ENCODE peak calls at places on chromosomes 6 and 20, in five cellular contexts. A, F, R, I and Z are unnamed samples.

GRCh38 chr6:145903356-145904102 is 60.6 kb downstream of the SHPRH start:
- DNase-seq in A (no peak), F (no peak), R (no peak), I (no peak), Z (no peak)

GRCh38 chr6:115882174-115882573 is 178.5 kb downstream of the FRK start:
- DNase-seq in A (no peak), F (no peak), R (no peak), I (no peak), Z (no peak)

GRCh38 chr6:151096255-151096612 is 143.5 kb upstream of the AKAP12 start:
- DNase-seq in A (no peak), F (no peak), R (no peak), I (no peak), Z (no peak)

GRCh38 chr20:13554706-13555105 is 84.0 kb downstream of the TASP1 start:
- DNase-seq in A (no peak), F (no peak), R (no peak), I (no peak), Z (no peak)

GRCh38 chr6:40075051-40075445 is 140.8 kb upstream of the MOCS1 start:
- DNase-seq in A (no peak), F (no peak), R (no peak), I (no peak), Z (no peak)

GRCh38 chr6:156719395-156719719 is 57.8 kb upstream of the ARID1B start:
- DNase-seq in A (no peak), F (no peak), R (no peak), I (peak; percentile 46), Z (no peak)

GRCh38 chr20:37392441-37393195 is 46.7 kb downstream of the SRC start:
- DNase-seq in A (peak; percentile 71), F (peak; percentile 64), R (no peak), I (no peak), Z (no peak)

GRCh38 chr6:47146426-47147174 is 104.5 kb upstream of the ADGRF1 start:
- DNase-seq in A (no peak), F (no peak), R (no peak), I (no peak), Z (no peak)

GRCh38 chr6:42326248-42326647 is 108.6 kb upstream of the MRPS10 start:
- DNase-seq in A (no peak), F (no peak), R (no peak), I (no peak), Z (no peak)

GRCh38 chr20:63740070-63740500 is 509 bp downstream of the SLC2A4RG start:
- DNase-seq in A (peak; percentile 87), F (peak; percentile 76), R (no peak), I (peak; percentile 52), Z (peak; percentile 44)

GRCh38 chr6:73798592-73798991 is 102.6 kb downstream of the CD109 start:
- DNase-seq in A (no peak), F (no peak), R (no peak), I (peak; percentile 14), Z (no peak)

GRCh38 chr20:45886590-45887345 is 654 bp downstream of the SPATA25 start:
- DNase-seq in A (no peak), F (no peak), R (no peak), I (no peak), Z (no peak)

GRCh38 chr6:14673201-14673600 is 555.6 kb downstream of the CD83 start:
- DNase-seq in A (no peak), F (no peak), R (no peak), I (no peak), Z (no peak)

GRCh38 chr6:62371395-62371794 is 85.4 kb upstream of the KHDRBS2 start:
- DNase-seq in A (no peak), F (no peak), R (no peak), I (no peak), Z (no peak)

GRCh38 chr20:2101057-2101934 is at the start of gene STK35:
- DNase-seq in A (peak; percentile 87), F (peak; percentile 72), R (no peak), I (peak; percentile 85), Z (no peak)

GRCh38 chr6:163179061-163179460 is 235.5 kb upstream of the QKI start:
- DNase-seq in A (no peak), F (no peak), R (no peak), I (no peak), Z (no peak)

GRCh38 chr6:140979642-140980091 is 1153.1 kb upstream of the GJE1 start:
- DNase-seq in A (no peak), F (no peak), R (no peak), I (no peak), Z (no peak)

GRCh38 chr6:151067684-151068596 is 171.8 kb upstream of the AKAP12 start:
- DNase-seq in A (no peak), F (no peak), R (peak; percentile 58), I (peak; percentile 40), Z (no peak)

GRCh38 chr6:107185570-107185969 is 70.3 kb upstream of the BEND3 start:
- DNase-seq in A (peak; percentile 41), F (peak; percentile 21), R (no peak), I (no peak), Z (no peak)

GRCh38 chr6:82458147-82458546 is 94.5 kb downstream of the TPBG start:
- DNase-seq in A (no peak), F (no peak), R (no peak), I (no peak), Z (no peak)

GRCh38 chr6:4449409-4449808 is 314.0 kb upstream of the ECI2 start:
- DNase-seq in A (no peak), F (no peak), R (no peak), I (no peak), Z (no peak)

GRCh38 chr6:161395832-161396231 is 122.0 kb upstream of the AGPAT4 start:
- DNase-seq in A (no peak), F (no peak), R (no peak), I (no peak), Z (no peak)

GRCh38 chr6:168004023-168004422 is 6.6 kb downstream of the KIF25 start:
- DNase-seq in A (no peak), F (no peak), R (no peak), I (no peak), Z (no peak)

GRCh38 chr6:107658920-107659879 is 164.9 kb downstream of the SCML4 start:
- DNase-seq in A (no peak), F (no peak), R (no peak), I (no peak), Z (peak; percentile 63)

GRCh38 chr6:119204744-119205143 is 126.3 kb upstream of the FAM184A start:
- DNase-seq in A (no peak), F (no peak), R (no peak), I (no peak), Z (no peak)

GRCh38 chr6:119205911-119206617 is 127.6 kb upstream of the FAM184A start:
- DNase-seq in A (no peak), F (no peak), R (no peak), I (no peak), Z (no peak)

GRCh38 chr6:119209452-119210205 is 131.2 kb upstream of the FAM184A start:
- DNase-seq in A (no peak), F (no peak), R (no peak), I (no peak), Z (no peak)

GRCh38 chr6:119207973-119208725 is 129.7 kb upstream of the FAM184A start:
- DNase-seq in A (no peak), F (no peak), R (no peak), I (no peak), Z (no peak)

DNA sequence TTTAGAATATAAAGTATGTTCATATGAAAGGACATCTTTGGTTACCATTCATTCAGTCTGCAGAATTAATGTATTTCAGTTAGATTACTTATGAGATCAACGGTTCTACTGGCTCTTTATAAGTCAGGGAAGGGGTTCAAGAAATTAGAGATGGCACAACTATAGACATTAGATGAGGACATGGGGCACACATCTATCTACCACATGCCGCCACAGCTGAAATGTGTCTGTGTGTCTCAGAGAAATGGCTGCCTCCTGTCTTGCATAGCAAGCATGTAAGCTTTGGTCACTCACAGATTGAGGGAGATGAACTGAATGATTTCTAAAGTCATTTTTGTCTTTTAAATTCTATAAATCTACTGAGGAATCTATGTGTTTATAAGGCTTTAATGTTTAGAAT is 128.9 kb upstream of the FAM184A start:
- DNase-seq in A (no peak), F (no peak), R (no peak), I (no peak), Z (no peak)
- TF ChIP-seq EP300 in A (no peak), F (no peak), R (no peak), I (no peak), Z (no peak)

GRCh38 chr6:51633424-51633823 is 454.0 kb downstream of the PKHD1 start:
- DNase-seq in A (no peak), F (no peak), R (no peak), I (no peak), Z (no peak)

GRCh38 chr6:51626391-51626790 is 461.0 kb downstream of the PKHD1 start:
- DNase-seq in A (no peak), F (no peak), R (no peak), I (no peak), Z (no peak)

GRCh38 chr6:51630011-51630410 is 457.4 kb downstream of the PKHD1 start:
- DNase-seq in A (no peak), F (no peak), R (no peak), I (no peak), Z (no peak)
- H3K4me3 ChIP-seq in A (no peak overlapping the region), F (no peak overlapping the region), R (no peak overlapping the region), I (no peak overlapping the region), Z (no peak overlapping the region)

GRCh38 chr6:128527375-128527774 is 7.0 kb upstream of the PTPRK start:
- DNase-seq in A (no peak), F (no peak), R (no peak), I (no peak), Z (no peak)

GRCh38 chr6:128532827-128533226 is 12.4 kb upstream of the PTPRK start:
- DNase-seq in A (no peak), F (no peak), R (no peak), I (no peak), Z (no peak)

GRCh38 chr6:128528241-128528640 is 7.8 kb upstream of the PTPRK start:
- DNase-seq in A (no peak), F (no peak), R (no peak), I (no peak), Z (no peak)

GRCh38 chr6:128531696-128532095 is 11.3 kb upstream of the PTPRK start:
- DNase-seq in A (no peak), F (no peak), R (no peak), I (no peak), Z (no peak)

GRCh38 chr6:128532110-128532509 is 11.7 kb upstream of the PTPRK start:
- DNase-seq in A (no peak), F (no peak), R (no peak), I (no peak), Z (no peak)
- TF ChIP-seq EP300 in A (no peak), F (no peak), R (no peak), I (no peak), Z (no peak)

DNA sequence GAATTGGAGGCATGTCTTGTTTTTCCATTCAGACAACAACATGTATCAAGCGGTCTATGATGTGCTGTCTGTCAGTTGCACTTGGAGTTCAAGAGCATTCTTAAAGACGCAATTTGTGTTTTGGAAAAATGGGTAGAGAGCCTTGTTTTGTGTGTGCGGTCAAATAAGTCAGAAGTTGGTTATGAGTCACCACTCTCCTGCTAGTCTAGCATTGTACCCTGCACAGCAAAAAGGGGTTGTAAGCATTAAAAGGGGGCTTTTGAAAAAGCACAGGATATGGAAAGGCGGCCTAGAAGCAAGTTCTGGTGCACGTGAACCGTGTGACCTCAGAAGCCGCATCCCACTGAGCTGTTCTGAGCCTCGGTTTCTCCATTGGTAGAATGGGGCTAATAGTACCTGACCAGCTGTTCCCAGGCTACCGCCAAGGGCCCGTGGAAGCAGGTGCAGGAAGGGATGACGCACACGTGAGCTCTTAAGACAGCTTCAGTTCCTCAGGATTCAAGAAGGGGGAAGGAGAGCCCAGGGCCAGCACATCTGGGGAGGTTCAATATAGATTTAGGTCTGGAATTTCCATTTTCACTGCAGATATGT is 61.6 kb upstream of the SNX9 start:
- DNase-seq in A (no peak), F (no peak), R (no peak), I (no peak), Z (no peak)
- H3K4me3 ChIP-seq in A (peak overlapping the region; percentile 56), F (no peak overlapping the region), R (no peak overlapping the region), I (no peak overlapping the region), Z (no peak overlapping the region)